ENCODE peak calls at places on chromosomes 3 and 15, in six cellular contexts. D is OCI-LY7, W is GM20000, J is heart right ventricle, Y is IMR-90, C is PC-9. H is an unnamed sample.

GRCh38 chr3:174358252-174358651 is 500.9 kb upstream of the NAALADL2 start:
- DNase-seq in D (no peak), W (no peak), Y (peak; percentile 50), C (no peak), J (no peak), H (no peak)

GRCh38 chr3:172138031-172138538 is 98.7 kb downstream of the FNDC3B start:
- DNase-seq in C (peak; percentile 61), D (no peak), Y (no peak), J (no peak), W (no peak), H (no peak)

GRCh38 chr3:4751057-4752051 is 227.9 kb upstream of the BHLHE40 start:
- DNase-seq in C (peak; percentile 63), W (peak; percentile 34), Y (peak; percentile 87), D (no peak), J (peak; percentile 31), H (no peak)

GRCh38 chr3:17287006-17287689 is 402.4 kb downstream of the PLCL2 start:
- DNase-seq in Y (no peak), W (no peak), D (no peak), C (no peak), J (no peak), H (no peak)

GRCh38 chr3:44045476-44046275 is 196.0 kb upstream of the TOPAZ1 start:
- DNase-seq in W (peak; percentile 75), Y (no peak), D (peak; percentile 92), J (no peak), C (peak; percentile 37), H (no peak)

GRCh38 chr15:57537072-57537471 is 54.6 kb upstream of the MYZAP start:
- DNase-seq in J (no peak), D (no peak), W (no peak), C (no peak), Y (peak; percentile 26), H (peak; percentile 29)

GRCh38 chr15:68817304-68818087 is 3.2 kb downstream of the ANP32A start:
- DNase-seq in J (peak; percentile 70), Y (peak; percentile 58), W (peak; percentile 79), D (peak; percentile 89), C (no peak), H (peak; percentile 69)

GRCh38 chr3:38126121-38126892 is 10.6 kb downstream of the ACAA1 start:
- DNase-seq in J (no peak), D (no peak), W (no peak), C (no peak), Y (no peak), H (no peak)

GRCh38 chr3:192848371-192849233 is 69.1 kb downstream of the MB21D2 start:
- DNase-seq in Y (peak; percentile 58), W (peak; percentile 27), J (no peak), D (no peak), C (no peak), H (no peak)

DNA sequence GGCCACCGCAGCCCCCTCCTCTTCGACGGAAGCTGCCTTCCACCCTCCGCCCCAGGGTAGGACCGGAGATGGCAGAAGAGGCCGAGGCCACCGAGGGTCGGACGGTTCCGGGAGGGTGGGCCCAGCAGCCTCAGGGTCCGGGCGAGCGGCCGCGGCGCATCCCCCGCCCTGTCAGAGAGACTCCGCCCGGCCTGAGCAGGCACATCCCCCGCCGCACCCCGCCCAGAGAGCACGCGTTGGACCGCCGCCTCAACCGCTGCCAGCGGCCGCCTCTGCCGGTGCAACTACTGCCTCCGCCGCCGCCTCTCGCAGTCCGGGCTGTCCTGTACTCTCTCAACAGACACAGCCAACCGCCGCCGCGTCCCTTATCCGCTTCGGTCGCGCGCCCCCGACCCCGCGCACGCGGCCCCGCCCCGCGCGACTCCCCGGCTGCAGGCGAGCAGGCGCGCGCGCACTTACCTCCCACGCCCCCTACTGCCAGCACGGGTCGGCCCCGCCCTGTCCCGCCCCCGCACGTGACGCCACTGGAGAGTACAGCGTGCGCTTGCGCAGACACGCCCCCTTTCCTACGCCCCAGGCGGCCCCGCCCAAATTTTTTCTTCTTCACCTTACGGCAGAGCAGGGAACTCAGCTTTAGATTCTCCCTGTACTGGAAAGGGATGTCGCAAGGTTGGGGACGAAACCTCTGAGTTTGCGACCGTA is at the start of gene MYO9A:
- DNase-seq in D (peak; percentile 99), C (peak; percentile 87), W (peak; percentile 98), Y (peak; percentile 97), J (peak; percentile 98), H (peak; percentile 96)
- TF ChIP-seq CTCF in D (peak; percentile 33), C (no peak), W (no peak), Y (no peak), J (no peak), H (peak; percentile 15)

DNA sequence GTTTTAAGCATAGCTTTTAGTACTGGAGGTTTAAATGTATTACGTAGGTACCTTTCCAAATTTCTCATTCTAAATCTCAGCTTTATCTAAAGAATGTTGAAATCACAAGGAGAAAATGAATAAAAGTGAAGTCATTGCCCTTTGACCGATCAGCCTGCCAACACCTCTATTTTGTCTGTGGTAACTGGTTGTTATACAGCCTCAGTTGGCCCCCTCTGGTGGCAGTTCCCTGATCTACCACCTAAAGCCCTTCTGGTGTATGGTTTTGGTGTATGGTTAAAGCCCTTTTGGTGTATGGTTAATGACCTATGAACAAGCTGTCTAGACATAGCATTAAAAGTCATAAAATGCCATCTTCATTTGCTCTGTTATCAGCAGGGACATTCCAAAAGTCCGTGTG is 378.2 kb upstream of the AZI2 start:
- DNase-seq in Y (no peak), J (peak; percentile 23), C (no peak), W (peak; percentile 20), D (peak; percentile 14), H (peak; percentile 23)
- TF ChIP-seq CTCF in Y (peak; percentile 27), J (peak; percentile 20), C (peak; percentile 48), W (peak; percentile 49), D (peak; percentile 75), H (peak; percentile 50)

DNA sequence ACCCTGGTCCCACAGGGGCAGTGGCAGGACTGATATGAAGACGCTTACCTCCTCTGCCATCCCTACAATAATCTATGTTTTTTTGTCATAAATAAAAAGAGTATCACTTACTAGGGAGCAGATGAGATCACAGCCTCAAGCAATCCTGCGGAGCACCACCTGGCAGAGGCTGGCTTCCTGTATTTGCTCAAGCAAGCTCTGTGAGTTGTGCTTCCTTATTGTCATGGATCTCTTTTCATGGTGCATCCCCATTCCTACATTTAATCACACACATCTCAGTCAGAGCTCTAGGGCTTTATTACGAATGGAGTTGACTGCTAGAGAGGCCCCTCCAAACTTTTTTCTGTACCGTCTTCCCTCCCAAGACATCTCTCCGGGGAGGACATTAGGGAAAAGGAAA is 186.0 kb downstream of the UBE2E2 start:
- DNase-seq in C (no peak), W (no peak), Y (no peak), D (peak; percentile 83), J (no peak), H (no peak)
- TF ChIP-seq CTCF in C (no peak), W (no peak), Y (no peak), D (no peak), J (no peak), H (no peak)

GRCh38 chr15:35545316-35545824 is 595 bp downstream of the DPH6 start:
- DNase-seq in D (peak; percentile 50), Y (peak; percentile 60), C (peak; percentile 35), W (peak; percentile 20), J (peak; percentile 55), H (peak; percentile 33)

GRCh38 chr15:35546581-35547381 is 816 bp upstream of the DPH6 start:
- DNase-seq in Y (no peak), C (no peak), D (no peak), W (no peak), J (no peak), H (no peak)

GRCh38 chr15:35547775-35548364 is 1.9 kb upstream of the DPH6 start:
- DNase-seq in D (peak; percentile 3), Y (no peak), J (no peak), W (no peak), C (no peak), H (peak; percentile 4)

GRCh38 chr15:35548435-35548834 is 2.5 kb upstream of the DPH6 start:
- DNase-seq in Y (no peak), D (no peak), C (no peak), W (no peak), J (no peak), H (no peak)

DNA sequence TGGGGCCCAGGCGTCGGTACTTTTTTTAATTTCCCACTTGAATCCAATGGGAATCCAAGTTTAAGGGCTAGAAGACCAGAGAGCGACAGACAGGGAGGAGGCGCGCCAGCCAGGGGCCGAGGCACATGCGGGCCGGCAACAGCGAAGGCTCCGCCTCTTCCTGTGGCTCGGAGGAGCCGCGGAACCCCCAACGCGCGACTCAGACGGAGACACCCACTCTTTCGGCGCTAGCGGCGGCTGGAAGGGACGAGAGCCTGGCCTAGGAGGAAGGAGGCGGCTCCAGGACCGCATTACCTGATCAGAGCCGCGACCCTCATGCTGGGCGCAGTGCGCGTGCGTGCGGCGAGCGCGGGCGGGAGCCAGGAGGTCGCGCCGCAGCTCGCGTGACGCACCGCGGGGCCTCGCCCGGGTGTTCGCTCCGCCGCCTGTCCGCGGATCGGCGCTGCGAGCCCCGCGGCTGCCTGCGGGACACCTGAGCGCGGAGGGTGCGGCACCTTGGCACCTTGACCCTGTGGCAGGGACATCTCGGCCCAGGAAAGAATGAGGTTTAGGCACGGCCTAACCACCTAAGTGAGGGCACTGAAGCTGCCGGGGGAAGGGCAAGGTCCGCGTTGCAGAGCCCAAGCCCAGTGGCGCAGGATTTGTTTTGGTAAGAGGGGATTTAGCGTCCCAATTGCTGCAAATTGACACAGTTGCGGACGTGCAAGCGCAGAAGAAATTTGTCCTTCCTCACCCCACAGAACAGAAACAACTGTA is at the start of gene DPH6:
- DNase-seq in C (peak; percentile 60), D (peak; percentile 86), J (peak; percentile 86), Y (peak; percentile 79), W (peak; percentile 81), H (peak; percentile 84)
- TF ChIP-seq CTCF in C (no peak), D (no peak), J (no peak), Y (no peak), W (no peak), H (no peak)